ENCODE peak calls at places on chromosomes 4 and X, in four cellular contexts. M, S, H and K are unnamed samples.

GRCh38 chr4:81421346-81422218 is 50.1 kb downstream of the RASGEF1B start:
- DNase-seq in S (no peak), M (peak; percentile 13), H (no peak), K (no peak)

GRCh38 chr4:152974732-152975614 is 38.9 kb downstream of the FHDC1 start:
- DNase-seq in H (no peak), S (no peak), M (no peak), K (no peak)

GRCh38 chr4:185381794-185382193 is 13.9 kb downstream of the LRP2BP start:
- DNase-seq in S (no peak), M (no peak), H (no peak), K (no peak)

GRCh38 chrX:65667503-65668355 is at the start of gene MSN:
- DNase-seq in H (peak; percentile 71), M (peak; percentile 73), S (peak; percentile 9), K (peak; percentile 39)

GRCh38 chr4:88788424-88788823 is 90.8 kb upstream of the NAP1L5 start:
- DNase-seq in M (no peak), S (no peak), H (no peak), K (no peak)

GRCh38 chr4:121873604-121874003 is 3.3 kb upstream of the BBS7 start:
- DNase-seq in S (no peak), H (no peak), M (no peak), K (no peak)

GRCh38 chrX:44875185-44875489 is 2.1 kb downstream of the KDM6A start:
- DNase-seq in S (no peak), M (no peak), H (no peak), K (no peak)

GRCh38 chrX:95318882-95319281 is 1365.8 kb upstream of the DIAPH2 start:
- DNase-seq in H (no peak), S (no peak), M (peak; percentile 15), K (no peak)

GRCh38 chr4:7960790-7961655 is 21.4 kb upstream of the AFAP1 start:
- DNase-seq in S (no peak), M (peak; percentile 26), H (peak; percentile 59), K (peak; percentile 99)

GRCh38 chr4:3375688-3376087 is 66.1 kb upstream of the HGFAC start:
- DNase-seq in H (no peak), S (no peak), M (no peak), K (peak; percentile 89)

GRCh38 chrX:40755291-40756249 is 20.2 kb upstream of the MED14 start:
- DNase-seq in H (no peak), S (peak; percentile 30), M (no peak), K (no peak)

GRCh38 chr4:77740480-77740879 is 78.7 kb downstream of the CNOT6L start:
- DNase-seq in S (no peak), H (no peak), M (no peak), K (no peak)

GRCh38 chr4:21304061-21304541 is 603.8 kb downstream of the PACRGL start:
- DNase-seq in M (peak; percentile 32), H (no peak), S (peak; percentile 4), K (no peak)

GRCh38 chr4:38132843-38133662 is 172.9 kb downstream of the PTTG2 start:
- DNase-seq in M (no peak), H (no peak), S (no peak), K (no peak)

GRCh38 chrX:51614353-51614752 is 4.4 kb downstream of the CENPVL3 start:
- DNase-seq in S (no peak), H (peak; percentile 7), M (peak; percentile 17), K (peak; percentile 12)

GRCh38 chr4:78061939-78062603 is 4.9 kb downstream of the FRAS1 start:
- DNase-seq in M (no peak), H (no peak), S (no peak), K (no peak)

GRCh38 chr4:27692098-27692679 is 831.5 kb downstream of the STIM2 start:
- DNase-seq in S (no peak), H (no peak), M (peak; percentile 67), K (peak; percentile 67)

GRCh38 chr4:186942745-186943606 is 219.3 kb upstream of the FAT1 start:
- DNase-seq in S (no peak), M (peak; percentile 34), H (no peak), K (no peak)

GRCh38 chr4:172127168-172127567 is 314.0 kb downstream of the GALNTL6 start:
- DNase-seq in H (no peak), S (no peak), M (no peak), K (no peak)

GRCh38 chr4:188987011-188987410 is 847.8 kb downstream of the TRIML1 start:
- DNase-seq in M (no peak), S (no peak), H (no peak), K (no peak)

GRCh38 chr4:108080752-108081151 is 88.0 kb downstream of the LEF1 start:
- DNase-seq in H (peak; percentile 62), M (no peak), S (no peak), K (no peak)

GRCh38 chrX:40074080-40074958 is 23.4 kb downstream of the BCOR start:
- DNase-seq in H (no peak), M (no peak), S (no peak), K (no peak)

GRCh38 chrX:71492086-71493065 is 40.5 kb upstream of the OGT start:
- DNase-seq in H (peak; percentile 41), M (no peak), S (no peak), K (no peak)

GRCh38 chr4:52244773-52245360 is 193.8 kb downstream of the SPATA18 start:
- DNase-seq in S (no peak), M (peak; percentile 84), H (no peak), K (no peak)